ENCODE peak calls at places on chromosome 11, in five cellular contexts. E, U, Z, W and K are unnamed samples.

GRCh38 chr11:61162092-61162935 is 1.1 kb upstream of the VPS37C start:
- DNase-seq in E (peak), U (no peak), Z (no peak), W (peak), K (no peak)

GRCh38 chr11:68150029-68150428 is 28.8 kb upstream of the CHKA start:
- DNase-seq in E (peak), U (no peak), Z (no peak), W (no peak), K (no peak)

GRCh38 chr11:73240190-73240781 is 22.2 kb downstream of the P2RY2 start:
- DNase-seq in E (no peak), U (peak), Z (no peak), W (no peak), K (peak)

GRCh38 chr11:64869571-64870175 is 8.7 kb downstream of the EHD1 start:
- DNase-seq in E (no peak), U (no peak), Z (no peak), W (no peak), K (no peak)

GRCh38 chr11:71977743-71978418 is 20.8 kb upstream of the IL18BP start:
- DNase-seq in E (peak), U (no peak), Z (peak), W (peak), K (peak)

GRCh38 chr11:126695293-126695692 is 305.3 kb downstream of the KIRREL3 start:
- DNase-seq in E (no peak), U (no peak), Z (no peak), W (peak), K (no peak)

GRCh38 chr11:33899383-33900037 is 7.6 kb upstream of the LMO2 start:
- DNase-seq in E (no peak), U (peak), Z (no peak), W (peak), K (peak)

GRCh38 chr11:44766972-44767278 is 40.2 kb downstream of the TSPAN18 start:
- DNase-seq in E (no peak), U (peak), Z (no peak), W (no peak), K (no peak)

GRCh38 chr11:73585834-73586575 is 11.9 kb downstream of the FAM168A start:
- DNase-seq in E (no peak), U (no peak), Z (no peak), W (no peak), K (no peak)

GRCh38 chr11:85718991-85719807 is 33.2 kb upstream of the CCDC89 start:
- DNase-seq in E (peak), U (peak), Z (peak), W (peak), K (peak)

GRCh38 chr11:33387586-33387985 is 130.4 kb downstream of the HIPK3 start:
- DNase-seq in E (no peak), U (no peak), Z (no peak), W (no peak), K (no peak)

GRCh38 chr11:117130879-117131278 is 13.2 kb upstream of the PAFAH1B2 start:
- DNase-seq in E (no peak), U (no peak), Z (no peak), W (peak), K (no peak)

DNA sequence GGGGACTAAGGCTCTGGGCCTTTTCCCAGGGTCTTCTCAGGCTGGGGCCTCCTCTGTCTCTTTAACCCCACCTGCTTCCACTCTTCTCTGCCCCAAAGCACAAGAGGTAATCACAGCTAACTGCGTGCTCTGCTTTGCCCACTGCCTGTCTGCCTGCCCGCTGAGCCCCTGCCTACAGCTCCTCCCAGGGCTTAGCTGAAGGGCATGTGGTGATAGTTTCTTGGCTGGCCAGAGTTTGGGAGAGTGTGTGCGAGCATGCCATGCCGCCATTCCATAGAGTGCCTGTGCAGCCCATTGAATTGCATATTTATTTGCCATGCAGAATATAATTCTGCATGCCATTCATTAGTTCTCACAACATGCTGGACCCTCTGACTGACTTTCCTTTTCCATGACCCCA is 32.5 kb downstream of the PHLDB1 start:
- DNase-seq in E (no peak), U (no peak), Z (no peak), W (no peak), K (no peak)
- H3K27ac ChIP-seq in E (no peak), U (no peak), Z (no peak), W (no peak), K (peak)

GRCh38 chr11:10325398-10326079 is 20.7 kb downstream of the ADM start:
- DNase-seq in E (no peak), U (no peak), Z (no peak), W (no peak), K (no peak)
- H3K27ac ChIP-seq in E (no peak), U (peak), Z (no peak), W (peak), K (peak)

DNA sequence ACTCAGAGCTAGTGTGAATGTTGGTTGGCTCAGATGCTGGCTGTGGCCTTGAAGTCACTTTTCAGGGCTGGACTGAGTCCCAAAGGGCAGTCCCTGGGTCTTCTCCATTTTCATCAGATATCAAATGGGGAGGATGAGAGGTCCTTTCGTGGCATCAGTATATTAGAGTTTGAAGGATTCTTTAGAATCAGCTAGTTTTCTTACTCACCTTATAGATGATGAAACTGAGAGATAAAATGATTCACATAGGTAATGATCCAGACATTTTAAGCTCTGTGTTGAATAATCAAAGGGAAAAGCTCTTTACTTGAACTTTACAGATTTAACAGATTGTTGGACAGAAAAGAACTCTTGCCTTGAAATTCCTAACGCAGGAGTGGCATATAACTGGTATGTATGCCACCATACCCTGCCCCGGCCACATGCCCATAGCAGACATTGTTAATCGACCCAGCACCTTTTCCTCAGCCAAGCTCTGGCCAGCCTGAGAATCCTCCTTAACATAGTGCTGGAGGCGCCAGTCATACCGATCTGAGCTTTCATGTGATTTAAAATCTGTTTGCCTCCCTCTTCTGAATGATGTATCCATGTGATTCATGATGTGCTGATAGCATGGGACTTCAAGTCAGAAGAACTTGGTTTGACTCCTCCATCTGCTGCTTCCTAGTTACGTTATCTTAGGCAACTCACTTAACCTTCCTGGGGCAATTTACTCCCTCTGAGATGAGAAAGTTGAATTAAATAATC is 60.0 kb downstream of the BARX2 start:
- DNase-seq in E (no peak), U (no peak), Z (no peak), W (no peak), K (no peak)
- H3K27ac ChIP-seq in E (no peak), U (no peak), Z (no peak), W (no peak), K (no peak)

GRCh38 chr11:9459573-9460321 is 1.1 kb upstream of the ZNF143 start:
- DNase-seq in E (peak), U (no peak), Z (peak), W (peak), K (no peak)
- H3K27ac ChIP-seq in E (peak), U (peak), Z (peak), W (peak), K (peak)

GRCh38 chr11:62611705-62612365 is 740 bp downstream of the EML3 start:
- DNase-seq in E (peak), U (peak), Z (no peak), W (peak), K (peak)
- H3K27ac ChIP-seq in E (no peak), U (peak), Z (no peak), W (peak), K (peak)

GRCh38 chr11:86977441-86978050 is 22.4 kb upstream of the FZD4 start:
- DNase-seq in E (no peak), U (peak), Z (no peak), W (no peak), K (no peak)

GRCh38 chr11:86980397-86980796 is 25.2 kb upstream of the FZD4 start:
- DNase-seq in E (no peak), U (no peak), Z (no peak), W (no peak), K (no peak)

GRCh38 chr11:86978247-86978646 is 23.1 kb upstream of the FZD4 start:
- DNase-seq in E (no peak), U (peak), Z (no peak), W (no peak), K (no peak)

GRCh38 chr11:86981777-86982540 is 26.8 kb upstream of the FZD4 start:
- DNase-seq in E (no peak), U (no peak), Z (no peak), W (no peak), K (no peak)

DNA sequence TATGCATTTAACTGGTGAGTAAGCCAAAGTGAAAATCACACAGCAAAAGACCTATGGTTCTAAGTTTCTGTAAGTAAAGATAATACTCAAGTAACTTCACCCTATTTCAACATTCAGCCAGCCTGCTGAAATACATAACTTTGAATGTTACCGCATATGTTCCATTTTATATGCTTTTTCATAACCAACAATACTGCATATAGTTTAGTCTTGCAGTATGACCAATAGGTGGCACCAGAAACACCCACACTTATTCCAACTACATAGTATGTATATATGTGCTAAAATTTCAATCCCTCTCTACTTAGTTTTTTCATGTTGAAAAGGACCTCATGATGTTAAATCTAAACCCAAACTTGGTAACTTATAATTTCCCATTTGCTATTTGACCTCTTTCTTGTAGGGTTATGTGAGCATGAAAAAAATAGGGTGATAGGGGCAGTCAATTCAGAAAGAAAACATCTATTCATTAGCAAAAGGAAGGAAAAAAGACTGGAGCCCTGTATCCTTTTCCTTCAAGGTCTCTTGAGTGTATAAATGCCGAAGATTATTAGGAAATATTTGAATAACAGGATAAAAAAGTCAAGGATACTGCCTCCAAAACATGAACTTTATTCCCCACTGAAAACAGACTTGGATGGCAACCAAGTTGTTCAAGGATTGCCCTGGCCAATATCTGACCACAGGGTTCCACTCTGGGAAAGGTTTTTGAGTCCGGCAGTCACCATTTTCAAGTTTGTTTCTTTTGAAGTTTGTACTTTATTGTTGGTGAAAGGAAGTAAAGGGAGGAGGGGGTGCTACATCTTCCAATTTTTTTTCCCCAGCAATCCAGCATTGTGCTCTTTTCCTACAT is 23.8 kb upstream of the FZD4 start:
- DNase-seq in E (peak), U (no peak), Z (no peak), W (peak), K (no peak)
- H3K27ac ChIP-seq in E (no peak), U (peak), Z (no peak), W (no peak), K (no peak)

GRCh38 chr11:70072471-70073187 is 5.5 kb upstream of the ANO1 start:
- DNase-seq in E (peak), U (no peak), Z (no peak), W (no peak), K (peak)

GRCh38 chr11:70074701-70075100 is 3.4 kb upstream of the ANO1 start:
- DNase-seq in E (no peak), U (no peak), Z (no peak), W (no peak), K (peak)

GRCh38 chr11:70073881-70074371 is 4.2 kb upstream of the ANO1 start:
- DNase-seq in E (peak), U (peak), Z (no peak), W (no peak), K (peak)

GRCh38 chr11:70071996-70072395 is 6.1 kb upstream of the ANO1 start:
- DNase-seq in E (no peak), U (no peak), Z (no peak), W (no peak), K (no peak)

GRCh38 chr11:70073188-70073817 is 4.8 kb upstream of the ANO1 start:
- DNase-seq in E (peak), U (no peak), Z (no peak), W (no peak), K (peak)
- H3K27ac ChIP-seq in E (peak), U (peak), Z (no peak), W (no peak), K (peak)